ENCODE peak calls at places on chromosome 16, in six cellular contexts. M, Z, P, L, S and G are unnamed samples.

GRCh38 chr16:70582280-70582978 is 58.8 kb downstream of the SF3B3 start:
- DNase-seq in M (no peak), Z (no peak), P (peak; percentile 38), L (no peak), S (no peak), G (no peak)

GRCh38 chr16:88713568-88714419 is 7.5 kb downstream of the CTU2 start:
- DNase-seq in M (no peak), Z (no peak), P (peak; percentile 69), L (no peak), S (no peak), G (no peak)

GRCh38 chr16:23504453-23505179 is 5.7 kb downstream of the GGA2 start:
- DNase-seq in M (peak; percentile 85), Z (peak; percentile 86), P (peak; percentile 88), L (peak; percentile 38), S (peak; percentile 84), G (no peak)

GRCh38 chr16:19753815-19754643 is 36.0 kb downstream of the IQCK start:
- DNase-seq in M (no peak), Z (no peak), P (no peak), L (peak; percentile 24), S (no peak), G (no peak)

GRCh38 chr16:82633964-82634600 is 7.3 kb downstream of the CDH13 start:
- DNase-seq in M (no peak), Z (no peak), P (peak; percentile 50), L (no peak), S (no peak), G (no peak)

GRCh38 chr16:79211581-79211980 is 389.0 kb downstream of the MAF start:
- DNase-seq in M (no peak), Z (no peak), P (no peak), L (no peak), S (no peak), G (no peak)

GRCh38 chr16:72939247-72939646 is 108.7 kb downstream of the ZFHX3 start:
- DNase-seq in M (peak; percentile 60), Z (no peak), P (peak; percentile 78), L (no peak), S (no peak), G (no peak)

GRCh38 chr16:64410306-64410705 is 711.6 kb downstream of the CDH11 start:
- DNase-seq in M (no peak), Z (no peak), P (no peak), L (no peak), S (no peak), G (no peak)

GRCh38 chr16:70576431-70577255 is 53.0 kb downstream of the SF3B3 start:
- DNase-seq in M (peak; percentile 46), Z (no peak), P (peak; percentile 96), L (no peak), S (peak; percentile 34), G (peak; percentile 51)

GRCh38 chr16:14634389-14634725 is 1.6 kb downstream of the BFAR start:
- DNase-seq in M (peak; percentile 57), Z (no peak), P (no peak), L (no peak), S (no peak), G (peak; percentile 24)

GRCh38 chr16:1034230-1035065 is 38.1 kb upstream of the SSTR5 start:
- DNase-seq in M (no peak), Z (no peak), P (no peak), L (no peak), S (no peak), G (no peak)

GRCh38 chr16:46743232-46743719 is 4.9 kb downstream of the MYLK3 start:
- DNase-seq in M (peak; percentile 33), Z (no peak), P (peak; percentile 32), L (no peak), S (peak; percentile 28), G (peak; percentile 72)

GRCh38 chr16:684961-685696 is 995 bp upstream of the JMJD8 start:
- DNase-seq in M (no peak), Z (no peak), P (no peak), L (no peak), S (no peak), G (no peak)

GRCh38 chr16:87707097-87707496 is 58.7 kb downstream of the KLHDC4 start:
- DNase-seq in M (no peak), Z (no peak), P (no peak), L (no peak), S (no peak), G (no peak)

GRCh38 chr16:17321824-17322223 is 148.9 kb downstream of the XYLT1 start:
- DNase-seq in M (no peak), Z (no peak), P (no peak), L (no peak), S (no peak), G (no peak)

GRCh38 chr16:67110136-67110847 is 551 bp downstream of the PHAF1 start:
- DNase-seq in M (no peak), Z (no peak), P (no peak), L (peak; percentile 26), S (no peak), G (no peak)

GRCh38 chr16:19969284-19969683 is 84.6 kb upstream of the GPRC5B start:
- DNase-seq in M (no peak), Z (no peak), P (no peak), L (no peak), S (no peak), G (no peak)

GRCh38 chr16:30697264-30698138 is 1.5 kb upstream of the SRCAP start:
- DNase-seq in M (no peak), Z (no peak), P (peak; percentile 17), L (no peak), S (no peak), G (no peak)

GRCh38 chr16:58515871-58516767 is 802 bp downstream of the SETD6 start:
- DNase-seq in M (no peak), Z (no peak), P (peak; percentile 38), L (peak; percentile 85), S (peak; percentile 70), G (peak; percentile 85)

GRCh38 chr16:1991588-1992474 is 2.1 kb downstream of the SYNGR3 start:
- DNase-seq in M (peak; percentile 97), Z (peak; percentile 90), P (peak; percentile 95), L (peak; percentile 91), S (peak; percentile 92), G (peak; percentile 97)

GRCh38 chr16:53773150-53773846 is 69.3 kb downstream of the FTO start:
- DNase-seq in M (no peak), Z (no peak), P (peak; percentile 84), L (peak; percentile 56), S (no peak), G (no peak)

GRCh38 chr16:85612191-85612800 is 826 bp upstream of the GSE1 start:
- DNase-seq in M (peak; percentile 89), Z (no peak), P (peak; percentile 96), L (peak; percentile 91), S (peak; percentile 72), G (no peak)